ENCODE peak calls at places on chromosomes 11 and 22, in nine cellular contexts. One of them, this sample, is unnamed.

GRCh38 chr22:48531721-48532435 is 1295.8 kb downstream of the BRD1 start:
- DNase-seq in spleen: no peak
- DNase-seq in IMR-90: no peak
- DNase-seq in lower leg skin: no peak
- DNase-seq in esophagus muscularis mucosa: no peak
- DNase-seq in NB4: no peak
- DNase-seq in ovary: no peak
- DNase-seq in A549: no peak
- DNase-seq in H1: no peak
- DNase-seq in this sample: no peak

GRCh38 chr11:12693485-12694181 is 19.4 kb downstream of the TEAD1 start:
- DNase-seq in spleen: no peak
- DNase-seq in IMR-90: peak; percentile 99
- DNase-seq in lower leg skin: no peak
- DNase-seq in esophagus muscularis mucosa: no peak
- DNase-seq in NB4: peak; percentile 50
- DNase-seq in ovary: peak; percentile 51
- DNase-seq in A549: peak; percentile 73
- DNase-seq in H1: no peak
- DNase-seq in this sample: peak; percentile 62

GRCh38 chr22:23137468-23137867 is 4.3 kb downstream of the RSPH14 start:
- DNase-seq in spleen: no peak
- DNase-seq in IMR-90: no peak
- DNase-seq in lower leg skin: no peak
- DNase-seq in esophagus muscularis mucosa: no peak
- DNase-seq in NB4: no peak
- DNase-seq in ovary: no peak
- DNase-seq in A549: no peak
- DNase-seq in H1: no peak
- DNase-seq in this sample: no peak

GRCh38 chr11:73978576-73979086 is 4.0 kb downstream of the UCP2 start:
- DNase-seq in spleen: peak; percentile 18
- DNase-seq in IMR-90: peak; percentile 24
- DNase-seq in lower leg skin: no peak
- DNase-seq in esophagus muscularis mucosa: no peak
- DNase-seq in NB4: no peak
- DNase-seq in ovary: no peak
- DNase-seq in A549: no peak
- DNase-seq in H1: no peak
- DNase-seq in this sample: no peak

GRCh38 chr11:126956664-126957063 is 43.9 kb downstream of the KIRREL3 start:
- DNase-seq in spleen: no peak
- DNase-seq in IMR-90: no peak
- DNase-seq in lower leg skin: no peak
- DNase-seq in esophagus muscularis mucosa: no peak
- DNase-seq in NB4: no peak
- DNase-seq in ovary: no peak
- DNase-seq in A549: no peak
- DNase-seq in H1: no peak
- DNase-seq in this sample: no peak

GRCh38 chr11:96464695-96465307 is 75.0 kb downstream of the JRKL start:
- DNase-seq in spleen: no peak
- DNase-seq in IMR-90: peak; percentile 78
- DNase-seq in lower leg skin: no peak
- DNase-seq in esophagus muscularis mucosa: no peak
- DNase-seq in NB4: peak; percentile 80
- DNase-seq in ovary: no peak
- DNase-seq in A549: peak; percentile 70
- DNase-seq in H1: no peak
- DNase-seq in this sample: no peak

GRCh38 chr11:82937554-82937953 is 36.0 kb downstream of the DDIAS start:
- DNase-seq in spleen: no peak
- DNase-seq in IMR-90: no peak
- DNase-seq in lower leg skin: no peak
- DNase-seq in esophagus muscularis mucosa: no peak
- DNase-seq in NB4: no peak
- DNase-seq in ovary: no peak
- DNase-seq in A549: no peak
- DNase-seq in H1: no peak
- DNase-seq in this sample: no peak

GRCh38 chr22:48152154-48152775 is 1389.8 kb downstream of the TBC1D22A start:
- DNase-seq in spleen: no peak
- DNase-seq in IMR-90: no peak
- DNase-seq in lower leg skin: no peak
- DNase-seq in esophagus muscularis mucosa: no peak
- DNase-seq in NB4: no peak
- DNase-seq in ovary: no peak
- DNase-seq in A549: no peak
- DNase-seq in H1: no peak
- DNase-seq in this sample: no peak

GRCh38 chr11:17719028-17719939 is at the start of gene MYOD1:
- DNase-seq in spleen: no peak
- DNase-seq in IMR-90: no peak
- DNase-seq in lower leg skin: no peak
- DNase-seq in esophagus muscularis mucosa: no peak
- DNase-seq in NB4: no peak
- DNase-seq in ovary: no peak
- DNase-seq in A549: no peak
- DNase-seq in H1: no peak
- DNase-seq in this sample: no peak

GRCh38 chr11:10267821-10268220 is 26.2 kb downstream of the SBF2 start:
- DNase-seq in spleen: no peak
- DNase-seq in IMR-90: no peak
- DNase-seq in lower leg skin: no peak
- DNase-seq in esophagus muscularis mucosa: no peak
- DNase-seq in NB4: no peak
- DNase-seq in ovary: no peak
- DNase-seq in A549: no peak
- DNase-seq in H1: no peak
- DNase-seq in this sample: no peak

GRCh38 chr11:104763930-104764717 is 134.1 kb downstream of the CASP12 start:
- DNase-seq in spleen: no peak
- DNase-seq in IMR-90: no peak
- DNase-seq in lower leg skin: no peak
- DNase-seq in esophagus muscularis mucosa: no peak
- DNase-seq in NB4: no peak
- DNase-seq in ovary: no peak
- DNase-seq in A549: no peak
- DNase-seq in H1: no peak
- DNase-seq in this sample: no peak

GRCh38 chr11:117071344-117071787 is 26.9 kb downstream of the SIK3 start:
- DNase-seq in spleen: no peak
- DNase-seq in IMR-90: no peak
- DNase-seq in lower leg skin: no peak
- DNase-seq in esophagus muscularis mucosa: no peak
- DNase-seq in NB4: no peak
- DNase-seq in ovary: peak; percentile 27
- DNase-seq in A549: no peak
- DNase-seq in H1: no peak
- DNase-seq in this sample: peak; percentile 91

GRCh38 chr11:12800032-12800671 is 125.9 kb downstream of the TEAD1 start:
- DNase-seq in spleen: no peak
- DNase-seq in IMR-90: peak; percentile 81
- DNase-seq in lower leg skin: no peak
- DNase-seq in esophagus muscularis mucosa: no peak
- DNase-seq in NB4: no peak
- DNase-seq in ovary: no peak
- DNase-seq in A549: peak; percentile 80
- DNase-seq in H1: no peak
- DNase-seq in this sample: peak; percentile 63

GRCh38 chr11:69014936-69015549 is 2.0 kb upstream of the MRGPRF start:
- DNase-seq in spleen: no peak
- DNase-seq in IMR-90: no peak
- DNase-seq in lower leg skin: no peak
- DNase-seq in esophagus muscularis mucosa: no peak
- DNase-seq in NB4: no peak
- DNase-seq in ovary: peak; percentile 34
- DNase-seq in A549: no peak
- DNase-seq in H1: no peak
- DNase-seq in this sample: no peak

GRCh38 chr11:69011624-69012091 is 1.4 kb downstream of the MRGPRF start:
- DNase-seq in spleen: peak; percentile 54
- DNase-seq in IMR-90: no peak
- DNase-seq in lower leg skin: no peak
- DNase-seq in esophagus muscularis mucosa: no peak
- DNase-seq in NB4: no peak
- DNase-seq in ovary: no peak
- DNase-seq in A549: no peak
- DNase-seq in H1: no peak
- DNase-seq in this sample: no peak

GRCh38 chr11:69012092-69013008 is 696 bp downstream of the MRGPRF start:
- DNase-seq in spleen: peak; percentile 52
- DNase-seq in IMR-90: peak; percentile 57
- DNase-seq in lower leg skin: no peak
- DNase-seq in esophagus muscularis mucosa: no peak
- DNase-seq in NB4: peak; percentile 94
- DNase-seq in ovary: peak; percentile 70
- DNase-seq in A549: no peak
- DNase-seq in H1: no peak
- DNase-seq in this sample: no peak

GRCh38 chr11:69014084-69014935 is 1.3 kb upstream of the MRGPRF start:
- DNase-seq in spleen: peak; percentile 75
- DNase-seq in IMR-90: peak; percentile 82
- DNase-seq in lower leg skin: no peak
- DNase-seq in esophagus muscularis mucosa: no peak
- DNase-seq in NB4: no peak
- DNase-seq in ovary: peak; percentile 84
- DNase-seq in A549: no peak
- DNase-seq in H1: no peak
- DNase-seq in this sample: no peak

GRCh38 chr11:69013009-69013951 is at the start of gene MRGPRF:
- DNase-seq in spleen: peak; percentile 73
- DNase-seq in IMR-90: peak; percentile 91
- DNase-seq in lower leg skin: peak; percentile 98
- DNase-seq in esophagus muscularis mucosa: peak; percentile 98
- DNase-seq in NB4: peak; percentile 77
- DNase-seq in ovary: peak; percentile 97
- DNase-seq in A549: peak; percentile 40
- DNase-seq in H1: peak; percentile 34
- DNase-seq in this sample: no peak
- TF ChIP-seq POLR2A in spleen: no peak
- TF ChIP-seq POLR2A in IMR-90: no peak
- TF ChIP-seq POLR2A in lower leg skin: no peak
- TF ChIP-seq POLR2A in esophagus muscularis mucosa: peak; percentile 74
- TF ChIP-seq POLR2A in NB4: no peak
- TF ChIP-seq POLR2A in ovary: peak; percentile 51
- TF ChIP-seq POLR2A in A549: no peak
- TF ChIP-seq POLR2A in H1: no peak
- TF ChIP-seq POLR2A in this sample: peak; percentile 12

DNA sequence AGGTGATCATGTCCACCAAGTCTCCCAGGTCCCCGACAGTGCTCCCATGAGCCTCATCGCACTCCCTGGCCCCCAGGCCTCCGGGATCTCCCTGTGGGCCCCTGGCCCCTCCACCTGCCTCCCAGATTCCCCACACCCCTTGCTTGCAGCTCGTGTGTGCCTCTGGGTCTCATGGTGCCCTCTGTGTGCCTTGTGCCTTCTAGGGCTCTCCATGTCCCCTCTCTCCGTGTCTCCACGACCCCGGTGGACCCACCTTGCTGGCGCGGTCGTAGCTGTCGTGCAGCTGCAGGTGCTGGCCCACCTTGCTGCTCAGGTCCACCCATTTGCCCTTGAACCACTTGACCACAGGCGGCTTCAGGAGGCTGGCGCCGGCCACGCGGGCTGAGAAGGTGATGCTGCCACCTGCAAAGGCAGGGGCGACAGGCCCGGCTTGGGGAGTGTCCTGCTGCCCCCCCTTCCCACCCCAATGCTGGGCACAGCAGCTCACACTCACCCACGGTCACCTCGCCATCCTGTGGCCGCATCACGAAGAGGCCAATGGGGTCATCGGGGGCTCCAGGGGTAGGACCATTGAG is 2.9 kb downstream of the MYBPC3 start:
- DNase-seq in spleen: no peak
- DNase-seq in IMR-90: no peak
- DNase-seq in lower leg skin: no peak
- DNase-seq in esophagus muscularis mucosa: no peak
- DNase-seq in NB4: no peak
- DNase-seq in ovary: no peak
- DNase-seq in A549: no peak
- DNase-seq in H1: no peak
- DNase-seq in this sample: no peak
- H3K4me3 ChIP-seq in spleen: no peak overlapping the region
- H3K4me3 ChIP-seq in IMR-90: no peak overlapping the region
- H3K4me3 ChIP-seq in lower leg skin: no peak overlapping the region
- H3K4me3 ChIP-seq in esophagus muscularis mucosa: no peak overlapping the region
- H3K4me3 ChIP-seq in NB4: no peak overlapping the region
- H3K4me3 ChIP-seq in ovary: no peak overlapping the region
- H3K4me3 ChIP-seq in A549: no peak overlapping the region
- H3K4me3 ChIP-seq in H1: no peak overlapping the region
- H3K4me3 ChIP-seq in this sample: no peak overlapping the region

GRCh38 chr11:35006389-35007128 is 90.1 kb downstream of the PDHX start:
- DNase-seq in spleen: no peak
- DNase-seq in IMR-90: peak; percentile 37
- DNase-seq in lower leg skin: no peak
- DNase-seq in esophagus muscularis mucosa: no peak
- DNase-seq in NB4: peak; percentile 80
- DNase-seq in ovary: no peak
- DNase-seq in A549: no peak
- DNase-seq in H1: no peak
- DNase-seq in this sample: no peak

GRCh38 chr11:35009941-35010337 is 93.5 kb downstream of the PDHX start:
- DNase-seq in spleen: no peak
- DNase-seq in IMR-90: no peak
- DNase-seq in lower leg skin: no peak
- DNase-seq in esophagus muscularis mucosa: no peak
- DNase-seq in NB4: no peak
- DNase-seq in ovary: no peak
- DNase-seq in A549: peak; percentile 37
- DNase-seq in H1: no peak
- DNase-seq in this sample: no peak

GRCh38 chr11:35005156-35005780 is 88.8 kb downstream of the PDHX start:
- DNase-seq in spleen: no peak
- DNase-seq in IMR-90: no peak
- DNase-seq in lower leg skin: no peak
- DNase-seq in esophagus muscularis mucosa: no peak
- DNase-seq in NB4: no peak
- DNase-seq in ovary: no peak
- DNase-seq in A549: no peak
- DNase-seq in H1: no peak
- DNase-seq in this sample: peak; percentile 77

GRCh38 chr11:35009191-35009940 is 92.9 kb downstream of the PDHX start:
- DNase-seq in spleen: no peak
- DNase-seq in IMR-90: peak; percentile 74
- DNase-seq in lower leg skin: no peak
- DNase-seq in esophagus muscularis mucosa: no peak
- DNase-seq in NB4: no peak
- DNase-seq in ovary: no peak
- DNase-seq in A549: peak; percentile 78
- DNase-seq in H1: no peak
- DNase-seq in this sample: peak; percentile 50

GRCh38 chr11:35007277-35007676 is 90.9 kb downstream of the PDHX start:
- DNase-seq in spleen: no peak
- DNase-seq in IMR-90: no peak
- DNase-seq in lower leg skin: no peak
- DNase-seq in esophagus muscularis mucosa: no peak
- DNase-seq in NB4: no peak
- DNase-seq in ovary: no peak
- DNase-seq in A549: no peak
- DNase-seq in H1: no peak
- DNase-seq in this sample: no peak
- TF ChIP-seq POLR2A in spleen: no peak
- TF ChIP-seq POLR2A in IMR-90: no peak
- TF ChIP-seq POLR2A in lower leg skin: no peak
- TF ChIP-seq POLR2A in esophagus muscularis mucosa: no peak
- TF ChIP-seq POLR2A in NB4: no peak
- TF ChIP-seq POLR2A in ovary: no peak
- TF ChIP-seq POLR2A in A549: no peak
- TF ChIP-seq POLR2A in H1: no peak
- TF ChIP-seq POLR2A in this sample: no peak

GRCh38 chr22:32591620-32592019 is 117.0 kb downstream of the FBXO7 start:
- DNase-seq in spleen: no peak
- DNase-seq in IMR-90: peak; percentile 88
- DNase-seq in lower leg skin: no peak
- DNase-seq in esophagus muscularis mucosa: no peak
- DNase-seq in NB4: no peak
- DNase-seq in ovary: no peak
- DNase-seq in A549: no peak
- DNase-seq in H1: no peak
- DNase-seq in this sample: no peak
- H3K4me3 ChIP-seq in spleen: no peak overlapping the region
- H3K4me3 ChIP-seq in IMR-90: no peak overlapping the region
- H3K4me3 ChIP-seq in lower leg skin: no peak overlapping the region
- H3K4me3 ChIP-seq in esophagus muscularis mucosa: no peak overlapping the region
- H3K4me3 ChIP-seq in NB4: no peak overlapping the region
- H3K4me3 ChIP-seq in ovary: no peak overlapping the region
- H3K4me3 ChIP-seq in A549: no peak overlapping the region
- H3K4me3 ChIP-seq in H1: no peak overlapping the region
- H3K4me3 ChIP-seq in this sample: no peak overlapping the region